ENCODE peak calls at places on chromosome 13, in seven cellular contexts. H is transverse colon, I is body of pancreas, K is esophagus muscularis mucosa, Q is breast epithelium, T is prostate gland, F is lower leg skin. E is an unnamed sample.

GRCh38 chr13:74052402-74052928 is 81.7 kb downstream of the KLF12 start:
- DNase-seq in Q (no peak), I (no peak), F (no peak), T (peak; percentile 19), H (no peak), K (no peak), E (no peak)

GRCh38 chr13:39971526-39971925 is 316.1 kb downstream of the COG6 start:
- DNase-seq in H (no peak), I (no peak), T (no peak), K (no peak), Q (no peak), F (no peak), E (no peak)

GRCh38 chr13:54733639-54734038 is 1705.0 kb downstream of the OLFM4 start:
- DNase-seq in I (no peak), Q (no peak), T (no peak), F (no peak), H (no peak), K (no peak), E (no peak)

GRCh38 chr13:113509989-113510388 is 19.5 kb upstream of the DCUN1D2 start:
- DNase-seq in K (no peak), T (no peak), F (no peak), Q (no peak), H (no peak), I (no peak), E (no peak)

GRCh38 chr13:34720618-34721017 is 221.5 kb upstream of the NBEA start:
- DNase-seq in H (no peak), I (no peak), T (no peak), K (no peak), Q (no peak), F (no peak), E (no peak)

GRCh38 chr13:23432589-23432988 is 913 bp downstream of the SACS start:
- DNase-seq in T (no peak), F (no peak), K (peak; percentile 12), Q (no peak), H (no peak), I (no peak), E (no peak)

GRCh38 chr13:98541211-98541610 is 35.7 kb downstream of the STK24 start:
- DNase-seq in K (no peak), F (no peak), I (no peak), Q (no peak), H (no peak), T (no peak), E (no peak)

GRCh38 chr13:61874970-61875579 is 459.4 kb upstream of the PCDH20 start:
- DNase-seq in T (no peak), F (no peak), I (no peak), Q (no peak), H (no peak), K (no peak), E (no peak)

GRCh38 chr13:111202745-111203144 is 87.6 kb downstream of the ARHGEF7 start:
- DNase-seq in F (no peak), I (no peak), T (no peak), H (no peak), Q (no peak), K (no peak), E (no peak)

GRCh38 chr13:24004971-24005370 is 107.7 kb upstream of the C1QTNF9B start:
- DNase-seq in I (no peak), F (no peak), K (no peak), H (no peak), Q (no peak), T (no peak), E (no peak)

GRCh38 chr13:111431241-111431640 is 110.8 kb downstream of the TEX29 start:
- DNase-seq in H (no peak), F (no peak), Q (no peak), I (no peak), K (no peak), T (no peak), E (no peak)

DNA sequence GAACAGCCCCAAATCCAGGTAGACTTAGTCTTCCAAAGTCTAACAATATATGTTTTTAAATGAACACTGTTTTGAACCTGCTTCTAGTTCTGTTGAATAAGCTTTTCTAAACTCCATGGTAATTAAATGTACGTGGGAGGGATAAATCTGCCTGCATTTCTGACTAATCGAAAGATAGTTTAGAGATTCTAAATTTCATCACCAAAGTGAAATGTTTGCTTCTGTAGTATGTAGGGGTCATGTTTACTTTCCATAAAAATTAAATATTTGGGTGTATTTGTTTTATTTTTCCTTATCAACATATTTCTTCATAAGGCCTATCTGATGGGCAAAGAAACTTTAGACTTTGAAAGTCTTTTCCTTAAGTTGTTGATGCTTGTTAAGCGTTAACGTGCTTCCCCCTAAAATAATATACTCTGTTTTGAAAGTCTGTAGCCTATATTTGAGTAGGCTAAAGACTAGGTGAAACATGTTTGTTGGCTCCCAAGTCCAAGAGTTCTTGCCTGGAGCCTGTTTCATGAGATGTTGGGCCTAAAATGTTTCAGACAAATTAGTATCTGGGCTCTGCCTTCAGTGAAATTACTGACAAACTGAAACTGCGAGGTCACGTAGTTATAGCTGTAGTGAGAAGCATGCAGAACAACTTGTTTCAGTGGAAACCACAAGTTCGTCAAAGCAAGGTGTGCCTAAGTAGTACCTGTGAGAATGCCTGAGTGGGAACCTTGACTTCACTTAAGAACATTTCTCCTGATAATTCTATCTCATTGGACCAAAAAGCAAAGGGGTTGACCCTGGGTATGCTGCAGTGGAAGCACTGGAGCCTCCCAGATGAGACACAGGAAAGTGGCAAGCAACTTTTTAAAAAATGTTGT is 126.2 kb downstream of the LMO7 start:
- DNase-seq in Q (no peak), I (no peak), H (no peak), K (no peak), F (no peak), T (peak; percentile 46), E (no peak)
- TF ChIP-seq POLR2A in Q (no peak), I (peak; percentile 50), H (peak; percentile 68), K (no peak), F (no peak), T (peak; percentile 57), E (no peak)

DNA sequence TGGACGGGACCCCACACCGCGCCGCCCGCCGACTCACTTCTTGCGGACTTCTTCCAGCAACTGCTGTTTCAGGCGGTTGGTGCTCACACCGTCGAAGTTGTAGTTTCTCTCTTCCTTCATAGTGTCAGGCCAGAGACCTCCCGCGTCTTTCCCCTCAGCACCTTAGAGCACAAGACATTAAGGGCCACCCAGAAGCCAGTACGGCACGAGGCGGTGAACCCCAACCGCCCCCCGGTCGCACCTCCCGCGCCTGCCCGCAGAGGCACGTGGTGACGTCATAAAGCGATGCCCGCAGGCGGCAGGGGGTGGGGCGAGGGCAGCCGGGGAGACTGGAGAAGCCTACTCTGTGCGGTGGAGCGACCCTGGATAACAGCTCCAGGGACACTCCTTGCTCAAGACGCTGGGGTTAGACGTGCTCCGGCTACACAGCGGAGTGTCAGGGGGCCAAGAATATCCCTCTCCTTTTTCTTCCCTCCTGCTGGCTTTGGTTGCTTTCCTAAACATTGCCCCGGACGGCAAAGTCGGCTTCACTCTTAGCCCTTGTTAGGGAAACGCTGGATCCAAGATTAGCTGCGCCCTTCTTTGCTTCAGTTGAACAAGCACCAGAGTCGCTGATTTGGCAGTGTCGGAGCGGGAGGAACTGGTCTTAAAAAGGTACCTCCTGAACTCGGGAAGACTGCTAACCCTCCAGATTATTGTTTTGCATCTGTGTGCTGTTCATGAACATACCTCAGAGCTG is at the start of gene CCDC169:
- DNase-seq in K (no peak), T (peak; percentile 83), I (peak; percentile 68), H (peak; percentile 73), F (peak; percentile 93), Q (peak; percentile 64), E (peak; percentile 53)
- TF ChIP-seq POLR2A in K (no peak), T (peak; percentile 37), I (peak; percentile 14), H (no peak), F (no peak), Q (peak; percentile 13), E (no peak)

GRCh38 chr13:102800145-102801041 is 1.5 kb downstream of the BIVM start:
- DNase-seq in Q (peak; percentile 43), H (peak; percentile 87), F (peak; percentile 95), I (peak; percentile 84), T (peak; percentile 63), K (peak; percentile 93), E (peak; percentile 84)

GRCh38 chr13:102799544-102800144 is 725 bp downstream of the BIVM start:
- DNase-seq in Q (no peak), H (peak; percentile 26), K (no peak), T (peak; percentile 8), F (peak; percentile 87), I (no peak), E (peak; percentile 52)

GRCh38 chr13:102793583-102794355 is 5.0 kb downstream of the POGLUT2 start:
- DNase-seq in K (no peak), F (no peak), T (no peak), Q (no peak), I (no peak), H (no peak), E (no peak)

DNA sequence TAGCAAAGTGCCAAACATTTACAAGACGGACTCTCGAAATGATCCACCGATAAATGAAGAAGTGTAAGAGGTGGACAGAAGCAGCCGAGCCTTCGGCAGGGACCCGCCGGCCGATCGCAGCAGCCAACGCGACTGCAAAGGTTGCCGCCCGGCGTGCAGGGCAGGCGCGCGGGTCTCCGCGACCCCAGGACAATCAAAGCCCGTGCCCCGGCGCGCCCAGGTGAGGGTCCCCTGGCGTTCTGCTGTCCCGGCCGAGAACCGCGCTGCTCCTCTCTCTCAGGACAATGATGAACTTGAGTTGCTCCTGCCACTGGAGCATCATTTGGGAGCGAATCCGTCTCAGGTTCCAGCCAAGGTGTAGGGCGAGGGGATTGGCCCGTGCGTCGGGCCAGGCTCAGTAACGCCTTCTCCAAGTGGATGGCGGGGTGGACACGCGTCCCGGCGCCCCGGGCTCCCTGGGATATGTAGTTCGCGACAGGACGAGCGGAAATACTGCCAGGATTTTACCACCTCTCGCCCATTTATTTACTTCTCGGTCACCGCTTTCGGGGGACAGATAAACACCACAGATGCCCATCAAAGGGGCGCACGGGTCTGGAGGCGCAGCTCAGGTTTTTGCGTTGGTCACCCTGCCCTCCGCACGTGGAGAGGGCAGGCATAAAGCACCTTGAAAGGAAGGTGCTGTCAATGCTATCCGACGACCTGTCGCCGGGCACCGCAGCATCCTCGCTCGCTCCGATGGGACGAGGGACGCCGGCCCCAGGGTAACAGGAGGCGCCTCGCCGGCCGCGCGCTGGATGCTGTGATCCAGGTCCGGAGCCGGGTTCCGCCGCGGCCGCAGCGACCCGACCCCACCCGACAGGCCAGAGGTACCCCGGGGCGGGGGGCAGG is at the start of the genes BIVM and POGLUT2:
- DNase-seq in F (peak; percentile 98), I (peak; percentile 91), K (peak; percentile 96), H (peak; percentile 91), Q (peak; percentile 90), T (peak; percentile 92), E (peak; percentile 90)
- TF ChIP-seq POLR2A in F (no peak), I (peak; percentile 26), K (no peak), H (no peak), Q (no peak), T (peak; percentile 37), E (no peak)

GRCh38 chr13:30616927-30617314 is 799 bp upstream of the USPL1 start:
- DNase-seq in H (peak; percentile 71), I (peak; percentile 73), F (peak; percentile 92), K (peak; percentile 94), Q (peak; percentile 77), T (peak; percentile 77), E (peak; percentile 74)

GRCh38 chr13:30618186-30618937 is 642 bp downstream of the USPL1 start:
- DNase-seq in I (no peak), K (no peak), Q (no peak), T (peak; percentile 27), F (peak; percentile 86), H (peak; percentile 30), E (peak; percentile 21)

GRCh38 chr13:30618938-30619289 is 1.2 kb downstream of the USPL1 start:
- DNase-seq in Q (no peak), H (no peak), I (no peak), K (no peak), F (no peak), T (no peak), E (no peak)

GRCh38 chr13:30617315-30618185 is at the start of gene USPL1:
- DNase-seq in I (peak; percentile 99), T (peak; percentile 97), H (peak; percentile 99), Q (peak; percentile 98), F (peak; percentile 100), K (peak; percentile 99), E (peak; percentile 98)

GRCh38 chr13:30615851-30616311 is 1.8 kb upstream of the USPL1 start:
- DNase-seq in F (no peak), T (no peak), Q (no peak), K (no peak), H (no peak), I (no peak), E (no peak)
- TF ChIP-seq POLR2A in F (no peak), T (peak; percentile 37), Q (no peak), K (no peak), H (no peak), I (no peak), E (no peak)